ENCODE peak calls at places on chromosome 2, in five cellular contexts. P is fibroblast of pulmonary artery, Q is AG04449, Y is sigmoid colon, E is right cardiac atrium. M is an unnamed sample.

GRCh38 chr2:120262150-120262549 is 9.5 kb downstream of the RALB start:
- DNase-seq in P (no peak), Q (no peak), Y (no peak), E (no peak), M (no peak)

GRCh38 chr2:177056540-177056939 is 156.1 kb upstream of the HNRNPA3 start:
- DNase-seq in P (no peak), Q (no peak), Y (peak), E (no peak), M (peak)

GRCh38 chr2:98374286-98374685 is 28.0 kb downstream of the CNGA3 start:
- DNase-seq in P (no peak), Q (no peak), Y (no peak), E (no peak), M (no peak)

GRCh38 chr2:237739101-237739500 is 59.5 kb upstream of the RBM44 start:
- DNase-seq in P (no peak), Q (no peak), Y (peak), E (peak), M (no peak)

GRCh38 chr2:150097891-150098595 is 389.4 kb downstream of the RND3 start:
- DNase-seq in P (peak), Q (no peak), Y (no peak), E (no peak), M (no peak)

GRCh38 chr2:10362096-10362897 is 59.6 kb downstream of the HPCAL1 start:
- DNase-seq in P (no peak), Q (no peak), Y (no peak), E (no peak), M (no peak)

GRCh38 chr2:121324601-121325000 is 39.6 kb upstream of the TFCP2L1 start:
- DNase-seq in P (no peak), Q (no peak), Y (no peak), E (no peak), M (no peak)

GRCh38 chr2:98541906-98542305 is 66.4 kb downstream of the COA5 start:
- DNase-seq in P (peak), Q (no peak), Y (no peak), E (no peak), M (no peak)

GRCh38 chr2:215548714-215549113 is 112.8 kb upstream of the FN1 start:
- DNase-seq in P (peak), Q (no peak), Y (no peak), E (no peak), M (no peak)

GRCh38 chr2:63049291-63050185 is 1.1 kb upstream of the OTX1 start:
- DNase-seq in P (peak), Q (no peak), Y (no peak), E (no peak), M (no peak)

GRCh38 chr2:241609859-241610793 is 26.8 kb downstream of the THAP4 start:
- DNase-seq in P (peak), Q (no peak), Y (peak), E (peak), M (no peak)

GRCh38 chr2:109396338-109397180 is 217.2 kb downstream of the SEPTIN10 start:
- DNase-seq in P (peak), Q (no peak), Y (no peak), E (no peak), M (no peak)

GRCh38 chr2:33602216-33602830 is 3.2 kb upstream of the FAM98A start:
- DNase-seq in P (no peak), Q (peak), Y (no peak), E (no peak), M (no peak)

GRCh38 chr2:173414823-173415322 is 60.2 kb downstream of the CDCA7 start:
- DNase-seq in P (peak), Q (no peak), Y (no peak), E (no peak), M (no peak)

GRCh38 chr2:6960659-6961058 is 43.4 kb downstream of the RNF144A start:
- DNase-seq in P (peak), Q (no peak), Y (no peak), E (no peak), M (no peak)

GRCh38 chr2:16023663-16024360 is 83.5 kb downstream of the MYCN start:
- DNase-seq in P (no peak), Q (no peak), Y (no peak), E (no peak), M (no peak)

GRCh38 chr2:74264281-74264680 is 65.9 kb downstream of the MTHFD2 start:
- DNase-seq in P (no peak), Q (no peak), Y (no peak), E (no peak), M (no peak)

GRCh38 chr2:10552871-10553245 is 104.7 kb upstream of the ODC1 start:
- DNase-seq in P (no peak), Q (no peak), Y (no peak), E (no peak), M (no peak)

GRCh38 chr2:70947556-70948184 is 12.0 kb downstream of the ATP6V1B1 start:
- DNase-seq in P (peak), Q (no peak), Y (peak), E (no peak), M (no peak)

GRCh38 chr2:43265006-43265770 is 38.8 kb upstream of the ZFP36L2 start:
- DNase-seq in P (no peak), Q (no peak), Y (peak), E (peak), M (no peak)

GRCh38 chr2:200298816-200299215 is 7.7 kb upstream of the SPATS2L start:
- DNase-seq in P (no peak), Q (no peak), Y (no peak), E (no peak), M (no peak)

GRCh38 chr2:239577306-239577705 is 176.5 kb upstream of the HDAC4 start:
- DNase-seq in P (no peak), Q (no peak), Y (no peak), E (no peak), M (no peak)

GRCh38 chr2:173763641-173764040 is 201.5 kb downstream of the SP3 start:
- DNase-seq in P (no peak), Q (no peak), Y (no peak), E (no peak), M (no peak)

GRCh38 chr2:183232161-183232865 is 108.1 kb downstream of the NUP35 start:
- DNase-seq in P (peak), Q (no peak), Y (no peak), E (no peak), M (no peak)

GRCh38 chr2:161036926-161037325 is 123.3 kb upstream of the TANK start:
- DNase-seq in P (no peak), Q (no peak), Y (no peak), E (no peak), M (no peak)

GRCh38 chr2:19046986-19047780 is 311.2 kb downstream of the OSR1 start:
- DNase-seq in P (peak), Q (no peak), Y (no peak), E (peak), M (no peak)

GRCh38 chr2:75954761-75955160 is 244.0 kb upstream of the GCFC2 start:
- DNase-seq in P (no peak), Q (no peak), Y (no peak), E (no peak), M (no peak)

GRCh38 chr2:64327510-64328414 is 126.2 kb upstream of the LGALSL start:
- DNase-seq in P (peak), Q (no peak), Y (peak), E (peak), M (peak)

GRCh38 chr2:240922234-240922981 is 16.3 kb downstream of the CROCC2 start:
- DNase-seq in P (no peak), Q (no peak), Y (peak), E (no peak), M (no peak)

GRCh38 chr2:114442545-114442944 is at the start of gene DPP10:
- DNase-seq in P (peak), Q (no peak), Y (no peak), E (no peak), M (no peak)

GRCh38 chr2:12303181-12304030 is 413.3 kb upstream of the TRIB2 start:
- DNase-seq in P (peak), Q (no peak), Y (no peak), E (no peak), M (no peak)

GRCh38 chr2:202122975-202123765 is 50.1 kb downstream of the KIAA2012 start:
- DNase-seq in P (no peak), Q (no peak), Y (no peak), E (no peak), M (peak)

GRCh38 chr2:167462379-167462778 is 574.1 kb downstream of the XIRP2 start:
- DNase-seq in P (no peak), Q (no peak), Y (no peak), E (no peak), M (no peak)

GRCh38 chr2:99217929-99218501 is 37.0 kb downstream of the MRPL30 start:
- DNase-seq in P (peak), Q (no peak), Y (no peak), E (no peak), M (no peak)

GRCh38 chr2:42321452-42322064 is 39.5 kb downstream of the COX7A2L start:
- DNase-seq in P (no peak), Q (no peak), Y (no peak), E (no peak), M (no peak)

GRCh38 chr2:231245253-231246094 is 47.0 kb downstream of the ARMC9 start:
- DNase-seq in P (peak), Q (no peak), Y (no peak), E (peak), M (no peak)

GRCh38 chr2:241820625-241821384 is 11.8 kb downstream of the NEU4 start:
- DNase-seq in P (no peak), Q (no peak), Y (peak), E (no peak), M (no peak)

GRCh38 chr2:119486886-119487285 is 37.4 kb downstream of the SCTR start:
- DNase-seq in P (peak), Q (no peak), Y (no peak), E (no peak), M (no peak)

GRCh38 chr2:189552991-189553404 is 27.6 kb downstream of the SLC40A1 start:
- DNase-seq in P (peak), Q (no peak), Y (no peak), E (no peak), M (no peak)

M was measured in NCI-H1930.